ENCODE peak calls at places on chromosomes 2 and 18, in four cellular contexts. T is WTC11; F is activated CD4-positive, alpha-beta T cell treated with anti-CD3 and anti-CD28 coated beads, Interleukin-2, amount 50 U/mL, for 4 hours; K is COR-L47. A is an unnamed sample.

GRCh38 chr18:37252342-37252741 is 313.3 kb downstream of the CELF4 start:
- DNase-seq in T (no peak), F (no peak), K (no peak), A (no peak)

GRCh38 chr2:39437522-39438296 is 624 bp upstream of the MAP4K3 start:
- DNase-seq in T (peak), F (peak), K (peak), A (peak)

GRCh38 chr2:58629720-58630119 is 388.6 kb upstream of the FANCL start:
- DNase-seq in T (no peak), F (no peak), K (no peak), A (no peak)

GRCh38 chr2:144032566-144032965 is 487.4 kb downstream of the ZEB2 start:
- DNase-seq in T (no peak), F (no peak), K (no peak), A (no peak)

GRCh38 chr2:3692375-3692774 is 11.0 kb upstream of the DCDC2C start:
- DNase-seq in T (no peak), F (no peak), K (peak), A (no peak)

GRCh38 chr2:180203972-180204371 is 196.9 kb upstream of the CWC22 start:
- DNase-seq in T (no peak), F (no peak), K (no peak), A (no peak)

GRCh38 chr2:237864030-237864931 is 4.9 kb downstream of the RAMP1 start:
- DNase-seq in T (no peak), F (no peak), K (no peak), A (no peak)

GRCh38 chr2:69041214-69041613 is 28.2 kb downstream of the ANTXR1 start:
- DNase-seq in T (no peak), F (no peak), K (no peak), A (no peak)

GRCh38 chr2:215797676-215798075 is 215.7 kb downstream of the MREG start:
- DNase-seq in T (no peak), F (no peak), K (no peak), A (no peak)